ENCODE peak calls at places on chromosome 2, in eight cellular contexts. D is naive thymus-derived CD4-positive, alpha-beta T cell; O is uterus; U is tibial artery; W is PC-9; T is IMR-90; L is OCI-LY7; J is neuronal stem cell. E is an unnamed sample. For H3K9me3, the result is how much of the 10 kb centered on the place peaks cover.

GRCh38 chr2:176129013-176129796 is at the start of gene HOXD8:
- DNase-seq in D (peak), O (peak), U (no peak), W (no peak), T (peak), L (no peak), J (no peak), E (no peak)

GRCh38 chr2:215437614-215438013 is 1.7 kb upstream of the FN1 start:
- DNase-seq in D (no peak), O (no peak), U (no peak), W (no peak), T (no peak), L (no peak), J (no peak), E (no peak)

GRCh38 chr2:233350708-233351107 is 3.6 kb upstream of the DGKD start:
- DNase-seq in D (no peak), O (peak), U (no peak), W (peak), T (peak), L (no peak), J (no peak), E (no peak)

GRCh38 chr2:236755278-236755840 is 185.7 kb downstream of the ACKR3 start:
- DNase-seq in D (no peak), O (no peak), U (no peak), W (peak), T (no peak), L (no peak), J (no peak), E (no peak)

GRCh38 chr2:241867776-241868420 is 1.6 kb upstream of the RTP5 start:
- DNase-seq in D (no peak), O (no peak), U (no peak), W (no peak), T (no peak), L (no peak), J (no peak), E (no peak)

GRCh38 chr2:217434183-217434620 is 568.6 kb downstream of the TNS1 start:
- DNase-seq in D (no peak), O (peak), U (peak), W (peak), T (peak), L (peak), J (peak), E (no peak)

GRCh38 chr2:173339807-173340206 is 14.9 kb upstream of the CDCA7 start:
- DNase-seq in D (no peak), O (no peak), U (no peak), W (no peak), T (no peak), L (no peak), J (no peak), E (no peak)

GRCh38 chr2:15845294-15845693 is 95.1 kb upstream of the MYCN start:
- DNase-seq in D (no peak), O (no peak), U (no peak), W (no peak), T (no peak), L (no peak), J (no peak), E (no peak)

GRCh38 chr2:232363784-232364615 is 14.6 kb upstream of the ALPP start:
- DNase-seq in D (no peak), O (no peak), U (no peak), W (no peak), T (peak), L (peak), J (no peak), E (no peak)

GRCh38 chr2:79874015-79874414 is 361.2 kb downstream of the CTNNA2 start:
- DNase-seq in D (no peak), O (no peak), U (no peak), W (no peak), T (no peak), L (no peak), J (no peak), E (no peak)

GRCh38 chr2:100208375-100208774 is 66.0 kb upstream of the AFF3 start:
- DNase-seq in D (no peak), O (no peak), U (no peak), W (no peak), T (peak), L (no peak), J (no peak), E (no peak)

GRCh38 chr2:59301466-59302402 is 1060.6 kb upstream of the FANCL start:
- DNase-seq in D (no peak), O (peak), U (no peak), W (peak), T (peak), L (peak), J (peak), E (no peak)

GRCh38 chr2:218485986-218486667 is 67.2 kb downstream of the VIL1 start:
- DNase-seq in D (no peak), O (no peak), U (no peak), W (no peak), T (peak), L (no peak), J (no peak), E (no peak)

GRCh38 chr2:30270166-30270565 is 38.8 kb downstream of the LBH start:
- DNase-seq in D (no peak), O (no peak), U (no peak), W (no peak), T (no peak), L (no peak), J (no peak), E (no peak)

GRCh38 chr2:22904126-22904684 is 480.8 kb upstream of the KLHL29 start:
- DNase-seq in D (no peak), O (peak), U (no peak), W (no peak), T (no peak), L (peak), J (peak), E (no peak)

GRCh38 chr2:173854141-173854540 is 111.0 kb downstream of the SP3 start:
- DNase-seq in D (no peak), O (no peak), U (no peak), W (no peak), T (no peak), L (no peak), J (no peak), E (no peak)

GRCh38 chr2:212078103-212078502 is 460.5 kb downstream of the ERBB4 start:
- DNase-seq in D (no peak), O (no peak), U (no peak), W (no peak), T (no peak), L (no peak), J (no peak), E (no peak)

GRCh38 chr2:10914272-10914693 is 2.5 kb downstream of the KCNF1 start:
- DNase-seq in D (no peak), O (no peak), U (no peak), W (no peak), T (no peak), L (no peak), J (no peak), E (no peak)

GRCh38 chr2:44778221-44778654 is 163.3 kb upstream of the SIX3 start:
- DNase-seq in D (no peak), O (no peak), U (no peak), W (no peak), T (no peak), L (peak), J (peak), E (no peak)

GRCh38 chr2:20224716-20225293 is at the start of gene SDC1:
- DNase-seq in D (peak), O (no peak), U (no peak), W (no peak), T (peak), L (no peak), J (peak), E (no peak)

GRCh38 chr2:128642316-128642715 is 323.6 kb upstream of the HS6ST1 start:
- DNase-seq in D (no peak), O (no peak), U (no peak), W (no peak), T (no peak), L (no peak), J (no peak), E (no peak)

GRCh38 chr2:220280741-220281140 is 653.3 kb downstream of the SLC4A3 start:
- DNase-seq in D (no peak), O (no peak), U (no peak), W (no peak), T (no peak), L (no peak), J (no peak), E (no peak)

GRCh38 chr2:14363976-14364375 is 268.5 kb upstream of the LRATD1 start:
- DNase-seq in D (no peak), O (no peak), U (no peak), W (no peak), T (no peak), L (no peak), J (no peak), E (no peak)

GRCh38 chr2:109380502-109381326 is 233.1 kb downstream of the SEPTIN10 start:
- DNase-seq in D (peak), O (peak), U (peak), W (no peak), T (peak), L (no peak), J (no peak), E (no peak)

GRCh38 chr2:47208852-47209606 is 53.9 kb upstream of the STPG4 start:
- DNase-seq in D (no peak), O (no peak), U (no peak), W (peak), T (peak), L (no peak), J (no peak), E (no peak)

GRCh38 chr2:203983064-203983715 is 46.6 kb downstream of the ICOS start:
- DNase-seq in D (no peak), O (no peak), U (no peak), W (no peak), T (no peak), L (no peak), J (no peak), E (no peak)

GRCh38 chr2:137223722-137224121 is 458.4 kb downstream of the THSD7B start:
- DNase-seq in D (no peak), O (no peak), U (no peak), W (no peak), T (no peak), L (peak), J (no peak), E (no peak)

GRCh38 chr2:154439156-154439555 is 259.3 kb upstream of the KCNJ3 start:
- DNase-seq in D (no peak), O (no peak), U (no peak), W (no peak), T (no peak), L (no peak), J (no peak), E (no peak)

GRCh38 chr2:157326683-157327082 is 1.1 kb upstream of the ERMN start:
- DNase-seq in D (no peak), O (no peak), U (no peak), W (no peak), T (no peak), L (no peak), J (no peak), E (no peak)

GRCh38 chr2:223943561-223944008 is 1.6 kb downstream of the WDFY1 start:
- DNase-seq in D (no peak), O (no peak), U (no peak), W (peak), T (peak), L (no peak), J (no peak), E (no peak)

GRCh38 chr2:167972020-167972419 is 275.4 kb downstream of the STK39 start:
- DNase-seq in D (no peak), O (no peak), U (no peak), W (peak), T (no peak), L (no peak), J (no peak), E (no peak)
- H3K9me3 ChIP-seq in D (under half), O (under half), U (under half), W (under half), T (under half), L (under half), J (under half), E (under half)

GRCh38 chr2:83567551-83567950 is 891.5 kb downstream of the SUCLG1 start:
- DNase-seq in D (no peak), O (no peak), U (no peak), W (no peak), T (no peak), L (no peak), J (no peak), E (no peak)
- H3K9me3 ChIP-seq in D (under half), O (under half), U (under half), W (under half), T (under half), L (under half), J (under half), E (under half)

DNA sequence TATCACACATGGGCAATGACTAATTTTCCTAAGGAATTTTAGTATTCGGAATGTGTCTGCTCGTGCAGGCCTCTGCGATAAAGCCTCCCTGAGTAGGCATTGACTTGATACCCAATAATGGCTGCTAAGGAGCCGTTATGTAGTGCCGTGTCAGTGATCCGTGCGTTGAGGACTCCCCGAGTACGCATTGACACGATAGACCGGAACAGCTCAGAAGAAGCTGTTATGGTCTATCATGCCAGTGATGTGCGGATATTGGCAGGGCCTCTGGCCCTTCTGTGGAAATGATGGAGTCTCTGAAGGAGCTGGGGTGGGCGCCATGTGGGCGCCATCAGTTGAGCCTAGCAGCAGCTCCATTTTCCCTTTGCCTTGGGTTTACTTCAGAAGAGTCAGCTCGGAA is 29.1 kb downstream of the ZEB2 start:
- DNase-seq in D (no peak), O (no peak), U (no peak), W (no peak), T (no peak), L (no peak), J (no peak), E (no peak)
- H3K9me3 ChIP-seq in D (under half), O (under half), U (under half), W (under half), T (under half), L (under half), J (under half), E (under half)

DNA sequence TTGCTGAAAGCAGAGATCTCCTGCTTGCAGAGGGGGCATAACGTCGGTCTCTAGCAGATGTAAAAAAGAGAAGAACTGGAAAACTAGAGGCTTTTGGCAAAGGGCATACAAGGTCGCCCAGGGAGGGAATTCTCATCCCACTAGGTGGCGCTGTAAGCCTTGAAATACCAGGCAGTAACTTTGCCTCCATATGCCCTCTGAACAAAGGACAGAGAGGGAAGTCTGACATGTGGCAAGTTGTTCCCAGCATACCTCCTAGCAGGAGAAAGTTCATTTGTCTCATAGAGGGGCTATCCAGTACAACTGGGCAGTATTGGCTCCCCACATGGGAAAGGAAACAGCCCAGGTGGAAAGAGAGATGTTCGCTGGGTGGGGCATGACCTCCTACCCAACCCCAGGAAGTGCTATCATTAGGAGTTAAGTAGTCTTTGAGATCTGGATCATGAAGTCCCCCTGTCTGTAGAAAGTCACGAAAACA is 40.0 kb downstream of the STK17B start:
- DNase-seq in D (peak), O (no peak), U (peak), W (peak), T (peak), L (peak), J (no peak), E (peak)
- H3K9me3 ChIP-seq in D (under half), O (under half), U (under half), W (under half), T (under half), L (half or more), J (under half), E (under half)

E was measured in T-helper 17 cell.